ENCODE peak calls at places on chromosomes 2 and 18, in four cellular contexts. K, M, Y and G are unnamed samples.

GRCh38 chr18:9049495-9049809 is 53.0 kb upstream of the NDUFV2 start:
- DNase-seq in K (no peak), Y (no peak), M (no peak), G (no peak)

GRCh38 chr18:60157810-60158209 is 214.8 kb downstream of the MC4R start:
- DNase-seq in M (no peak), Y (no peak), K (no peak), G (no peak)

GRCh38 chr2:166057363-166058169 is 70.3 kb downstream of the SCN1A start:
- DNase-seq in Y (peak), K (no peak), M (no peak), G (peak)

GRCh38 chr18:46226461-46226860 is 122.3 kb downstream of the HAUS1 start:
- DNase-seq in Y (no peak), M (no peak), K (no peak), G (peak)

GRCh38 chr18:67733094-67733493 is 216.6 kb upstream of the DSEL start:
- DNase-seq in Y (no peak), M (no peak), K (no peak), G (no peak)

GRCh38 chr2:65282492-65283053 is 54.9 kb downstream of the ACTR2 start:
- DNase-seq in M (no peak), Y (no peak), K (no peak), G (no peak)

GRCh38 chr2:41722668-41723369 is 325.0 kb upstream of the PKDCC start:
- DNase-seq in M (peak), K (no peak), Y (no peak), G (no peak)

GRCh38 chr2:201618744-201619654 is 24.3 kb downstream of the TMEM237 start:
- DNase-seq in Y (peak), M (peak), K (peak), G (peak)

GRCh38 chr18:35836932-35837331 is 135.5 kb upstream of the RMP24 start:
- DNase-seq in Y (no peak), K (no peak), M (no peak), G (no peak)

GRCh38 chr2:168961450-168962229 is 60.5 kb downstream of the G6PC2 start:
- DNase-seq in Y (peak), K (no peak), M (no peak), G (peak)

GRCh38 chr18:11840493-11840892 is 10.7 kb upstream of the CHMP1B start:
- DNase-seq in Y (no peak), M (no peak), K (no peak), G (no peak)

GRCh38 chr2:129876576-129876975 is 102.9 kb upstream of the RAB6C start:
- DNase-seq in K (no peak), Y (no peak), M (no peak), G (no peak)

GRCh38 chr2:20411361-20411894 is 35.4 kb upstream of the RHOB start:
- DNase-seq in Y (peak), M (peak), K (peak), G (peak)

GRCh38 chr2:160687629-160688028 is 194.0 kb upstream of the RBMS1 start:
- DNase-seq in K (no peak), Y (no peak), M (no peak), G (no peak)

GRCh38 chr2:23900927-23901322 is 26.0 kb downstream of the ATAD2B start:
- DNase-seq in Y (peak), M (peak), K (no peak), G (no peak)

GRCh38 chr2:31387850-31388249 is 26.7 kb downstream of the XDH start:
- DNase-seq in K (no peak), Y (no peak), M (no peak), G (no peak)

DNA sequence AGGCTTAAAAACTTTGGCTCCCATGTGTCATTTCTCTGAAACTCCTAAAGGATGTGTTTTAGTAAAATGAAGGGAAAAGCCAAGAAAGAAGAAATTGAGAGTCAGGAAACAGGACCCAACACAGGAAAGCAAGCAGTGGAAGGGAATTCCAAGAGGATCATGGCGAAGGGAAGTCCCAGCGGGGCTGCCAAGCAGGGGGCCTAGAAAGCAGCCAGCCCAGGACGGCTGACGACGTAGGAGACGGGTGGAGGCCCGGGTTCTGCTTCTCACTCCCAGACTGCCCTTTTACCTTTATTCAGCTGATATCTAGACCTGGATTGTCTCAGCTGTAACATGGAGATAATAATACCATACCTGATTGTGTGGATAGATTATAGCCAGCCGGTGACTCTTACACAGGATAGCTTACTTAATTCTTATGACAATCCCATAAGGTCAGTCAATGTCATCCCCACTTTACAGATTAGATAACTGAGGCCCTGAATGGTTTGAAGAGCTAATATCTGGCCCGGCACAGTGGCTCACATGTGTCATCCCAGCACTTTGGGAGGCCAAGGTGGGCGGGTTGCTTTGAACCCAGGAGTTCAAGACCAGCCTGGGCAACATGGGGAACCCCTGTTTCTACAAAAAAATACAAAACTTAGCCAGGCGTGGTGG is 93.0 kb downstream of the ASAP2 start:
- DNase-seq in M (no peak), Y (no peak), K (no peak), G (no peak)
- H3K27ac ChIP-seq in M (no peak), Y (no peak), K (peak), G (no peak)

DNA sequence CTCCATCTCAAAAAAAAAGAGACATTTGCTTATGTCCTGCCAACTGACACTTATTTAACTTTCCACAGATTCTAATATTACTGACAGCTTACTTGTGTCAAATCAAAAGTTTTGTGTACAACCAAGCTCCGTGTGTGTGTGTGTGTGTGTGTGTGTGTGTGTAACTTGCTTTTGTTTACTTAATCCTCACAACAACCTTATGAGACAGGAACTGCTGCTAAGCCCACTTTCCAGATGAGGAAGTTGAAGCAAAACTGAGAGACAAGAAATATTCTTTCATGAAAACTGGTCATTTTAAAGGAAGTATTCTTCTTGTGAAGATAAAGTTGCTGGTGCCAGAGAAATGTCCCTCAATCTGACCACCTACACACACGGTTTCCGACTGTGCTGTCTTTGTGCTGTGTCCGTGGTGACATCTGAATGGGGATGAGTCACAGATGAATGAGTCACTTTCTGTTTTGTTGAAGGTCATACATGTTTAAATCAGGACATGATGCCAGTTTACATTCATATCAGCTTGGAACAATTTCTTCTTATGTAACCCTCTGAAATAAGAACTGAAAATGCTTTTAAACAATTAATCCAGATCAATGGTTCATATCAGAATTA is 95.3 kb downstream of the THNSL2 start:
- DNase-seq in Y (peak), M (no peak), K (no peak), G (no peak)
- TF ChIP-seq CTCF in Y (no peak), M (no peak), K (no peak), G (no peak)

GRCh38 chr2:71564361-71564760 is 111.0 kb downstream of the DYSF start:
- DNase-seq in M (no peak), Y (no peak), K (no peak), G (no peak)
- H3K27ac ChIP-seq in M (peak), Y (no peak), K (no peak), G (no peak)

DNA sequence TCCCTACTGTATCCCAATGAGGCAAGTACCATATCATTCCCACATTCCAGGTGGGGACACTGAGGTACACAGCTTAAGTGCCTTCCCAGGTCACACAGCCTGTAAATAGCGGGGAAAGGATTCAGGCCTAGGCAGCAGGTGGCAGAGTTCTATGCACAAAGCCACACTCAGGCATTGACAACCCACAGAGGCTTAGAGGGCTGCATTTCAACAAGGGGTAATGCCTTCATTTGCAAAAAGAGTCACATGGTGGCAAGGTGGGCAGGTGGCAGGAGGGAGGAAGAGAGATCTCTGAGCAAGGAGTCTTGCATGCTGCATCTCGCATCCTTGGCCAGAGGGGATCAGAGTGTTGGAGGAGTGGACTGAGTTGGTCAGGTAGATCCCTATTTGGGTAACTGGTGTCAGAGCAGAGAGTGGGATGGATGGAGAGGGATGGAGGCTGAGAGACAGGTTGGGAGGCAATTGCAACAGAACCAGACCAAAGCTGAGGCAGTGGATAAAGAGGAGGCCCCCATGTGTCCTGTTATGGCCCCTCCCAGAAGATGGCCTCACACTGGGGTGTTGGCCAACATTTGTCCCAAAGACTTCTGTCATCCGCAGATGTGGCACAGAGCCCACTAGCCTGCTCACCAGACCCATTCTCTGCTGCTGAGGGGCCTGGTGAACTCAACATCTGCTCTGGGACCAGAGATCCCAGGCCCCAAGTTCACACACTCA is 189.6 kb downstream of the ZBTB7C start:
- DNase-seq in Y (no peak), K (no peak), M (no peak), G (no peak)
- TF ChIP-seq CTCF in Y (no peak), K (no peak), M (no peak), G (no peak)